ENCODE peak calls at places on chromosomes 7 and 10, in seven cellular contexts. L is adrenal gland; D is neural progenitor cell; J is CD8-positive, alpha-beta T cell; I is PC-3; C is SJSA1; E is psoas muscle. Q is an unnamed sample.

GRCh38 chr10:102426803-102427287 is 5.5 kb downstream of the CUEDC2 start:
- DNase-seq in L (no peak), D (no peak), J (no peak), I (no peak), C (no peak), E (no peak), Q (no peak)

GRCh38 chr7:5238500-5238899 is 44.2 kb upstream of the SLC29A4 start:
- DNase-seq in L (no peak), D (no peak), J (no peak), I (no peak), C (no peak), E (no peak), Q (no peak)

GRCh38 chr7:107922891-107923290 is 31.9 kb downstream of the DLD start:
- DNase-seq in L (no peak), D (no peak), J (no peak), I (no peak), C (no peak), E (no peak), Q (no peak)

GRCh38 chr7:55019691-55020480 is 1.1 kb downstream of the EGFR start:
- DNase-seq in L (no peak), D (peak; percentile 59), J (no peak), I (peak; percentile 35), C (no peak), E (peak; percentile 69), Q (no peak)

GRCh38 chr10:126977216-126977615 is 72.0 kb downstream of the DOCK1 start:
- DNase-seq in L (no peak), D (no peak), J (no peak), I (no peak), C (no peak), E (no peak), Q (no peak)

GRCh38 chr7:44743750-44744149 is 4.9 kb upstream of the ZMIZ2 start:
- DNase-seq in L (no peak), D (no peak), J (no peak), I (no peak), C (no peak), E (no peak), Q (no peak)

GRCh38 chr7:77727936-77728701 is 31.9 kb downstream of the RSBN1L start:
- DNase-seq in L (no peak), D (peak; percentile 43), J (no peak), I (no peak), C (peak; percentile 55), E (no peak), Q (no peak)

GRCh38 chr7:27520828-27521790 is 141.6 kb downstream of the HIBADH start:
- DNase-seq in L (peak; percentile 76), D (no peak), J (no peak), I (no peak), C (no peak), E (peak; percentile 64), Q (no peak)

DNA sequence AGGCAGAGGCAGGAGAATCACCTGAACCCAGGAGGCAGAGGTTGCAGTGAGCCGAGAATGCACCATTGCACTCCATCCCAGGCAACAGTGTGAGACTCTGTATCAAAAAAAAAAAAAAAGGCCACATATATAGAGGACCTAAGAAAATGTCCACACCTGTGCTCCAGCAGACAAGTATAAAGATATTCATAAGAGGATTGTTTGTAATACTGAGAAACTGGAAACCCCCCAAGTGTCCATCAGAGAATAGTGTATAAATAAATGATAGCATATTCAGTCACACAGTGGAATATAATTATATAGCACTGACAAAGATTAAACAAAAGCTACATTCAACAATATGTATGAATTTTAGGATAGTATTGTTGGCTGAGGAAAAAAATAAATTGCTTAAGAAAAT is 1050.6 kb downstream of the GRM8 start:
- DNase-seq in L (no peak), D (no peak), J (no peak), I (no peak), C (no peak), E (no peak), Q (no peak)
- H3K9me3 ChIP-seq in L (no peaks in the 10 kb centered on the region), D (no peaks in the 10 kb centered on the region), J (no peaks in the 10 kb centered on the region), I (peaks cover 16% of the 10 kb centered on the region), C (no peaks in the 10 kb centered on the region), E (no peaks in the 10 kb centered on the region), Q (no peaks in the 10 kb centered on the region)

GRCh38 chr7:158557441-158557755 is 30.2 kb downstream of the PTPRN2 start:
- DNase-seq in L (no peak), D (no peak), J (no peak), I (no peak), C (no peak), E (no peak), Q (no peak)
- H3K9me3 ChIP-seq in L (no peaks in the 10 kb centered on the region), D (no peaks in the 10 kb centered on the region), J (no peaks in the 10 kb centered on the region), I (no peaks in the 10 kb centered on the region), C (no peaks in the 10 kb centered on the region), E (no peaks in the 10 kb centered on the region), Q (no peaks in the 10 kb centered on the region)

DNA sequence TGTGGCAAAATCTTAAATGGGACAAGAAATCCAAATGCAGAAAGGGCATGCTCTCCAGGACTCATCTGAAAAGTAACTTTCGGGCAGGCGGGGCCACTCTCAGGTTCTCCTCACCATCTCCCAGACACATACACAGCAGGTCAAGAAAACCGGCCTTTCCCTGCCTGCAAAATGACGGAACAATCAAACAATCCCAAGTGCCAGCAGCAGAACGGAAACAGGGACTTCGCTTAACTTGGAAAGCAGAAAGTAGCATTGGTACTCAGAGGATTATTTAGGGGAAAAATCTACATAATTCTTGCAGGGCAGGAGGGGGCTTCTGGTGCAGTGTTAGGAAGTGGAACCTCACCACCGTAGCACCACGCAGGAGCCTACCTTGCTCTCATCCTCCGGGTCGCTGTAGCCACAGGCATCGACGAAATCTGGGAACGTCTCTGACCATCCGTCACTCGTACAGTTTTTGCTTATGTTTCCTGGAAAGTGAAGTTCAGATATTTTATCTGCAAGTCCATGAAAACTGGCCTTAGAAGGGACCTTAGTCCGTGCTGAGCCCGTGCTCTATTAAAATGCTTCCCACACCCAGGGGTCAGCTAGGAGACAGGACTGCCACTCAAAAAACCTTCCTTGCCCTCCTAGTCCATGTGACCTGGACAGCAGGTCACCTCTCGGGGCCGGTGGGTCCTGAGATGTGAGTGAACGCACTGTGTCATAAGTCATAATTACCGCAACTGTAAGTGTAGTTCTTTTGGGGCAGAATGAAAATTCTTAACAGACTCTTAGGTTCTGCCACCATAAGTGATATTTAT is 41.1 kb downstream of the VIPR2 start:
- DNase-seq in L (no peak), D (no peak), J (no peak), I (no peak), C (no peak), E (peak; percentile 3), Q (no peak)
- H3K9me3 ChIP-seq in L (no peaks in the 10 kb centered on the region), D (no peaks in the 10 kb centered on the region), J (no peaks in the 10 kb centered on the region), I (no peaks in the 10 kb centered on the region), C (no peaks in the 10 kb centered on the region), E (no peaks in the 10 kb centered on the region), Q (no peaks in the 10 kb centered on the region)

GRCh38 chr10:31466313-31466712 is 147.3 kb downstream of the ZEB1 start:
- DNase-seq in L (no peak), D (no peak), J (no peak), I (no peak), C (no peak), E (no peak), Q (no peak)
- H3K9me3 ChIP-seq in L (no peaks in the 10 kb centered on the region), D (peaks cover 3% of the 10 kb centered on the region), J (peaks cover 12% of the 10 kb centered on the region), I (no peaks in the 10 kb centered on the region), C (peaks cover 9% of the 10 kb centered on the region), E (peaks cover 20% of the 10 kb centered on the region), Q (peaks cover 36% of the 10 kb centered on the region)

DNA sequence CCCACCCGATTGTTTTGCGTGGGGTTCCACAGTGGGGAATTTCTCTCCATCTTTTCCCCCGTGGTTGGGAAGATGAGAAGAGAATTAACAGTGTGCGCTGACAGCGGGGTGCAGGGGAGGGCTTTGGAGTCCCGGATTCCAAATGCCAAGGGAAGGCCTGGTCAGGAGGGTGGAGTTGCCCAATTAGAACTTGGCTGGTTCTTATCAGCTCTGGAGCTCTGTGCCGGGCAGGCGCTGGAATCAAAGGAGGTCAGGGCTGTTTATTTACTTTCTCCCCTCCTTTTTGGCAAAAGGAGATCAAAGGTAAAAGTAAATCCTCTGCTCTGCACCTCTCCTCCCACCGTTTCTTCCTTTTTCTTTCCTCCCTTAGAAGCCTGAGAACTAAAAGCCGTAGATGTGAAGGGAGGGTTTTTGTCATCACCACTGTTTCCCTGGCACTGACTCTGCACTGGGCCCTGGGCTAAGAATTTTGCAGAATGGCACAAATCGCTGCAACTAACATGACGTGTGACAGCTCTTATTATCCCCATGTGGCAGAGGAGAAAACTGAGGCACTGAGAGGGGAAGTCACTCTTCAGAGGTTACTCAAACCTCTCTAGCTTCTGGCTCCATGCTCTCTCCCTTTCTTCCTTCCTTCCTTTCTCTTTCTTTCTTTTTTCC is 95.2 kb upstream of the ZNF716 start:
- DNase-seq in L (peak; percentile 89), D (no peak), J (no peak), I (no peak), C (no peak), E (no peak), Q (no peak)
- H3K9me3 ChIP-seq in L (no peaks in the 10 kb centered on the region), D (peaks cover 11% of the 10 kb centered on the region), J (no peaks in the 10 kb centered on the region), I (peaks cover 8% of the 10 kb centered on the region), C (no peaks in the 10 kb centered on the region), E (no peaks in the 10 kb centered on the region), Q (peaks cover 20% of the 10 kb centered on the region)

GRCh38 chr7:158052381-158053095 is 535.1 kb downstream of the PTPRN2 start:
- DNase-seq in L (no peak), D (no peak), J (no peak), I (no peak), C (no peak), E (no peak), Q (no peak)

GRCh38 chr7:158055726-158056510 is 531.7 kb downstream of the PTPRN2 start:
- DNase-seq in L (no peak), D (no peak), J (no peak), I (no peak), C (no peak), E (no peak), Q (no peak)

GRCh38 chr7:158053516-158053915 is 534.1 kb downstream of the PTPRN2 start:
- DNase-seq in L (no peak), D (no peak), J (no peak), I (no peak), C (no peak), E (no peak), Q (no peak)

GRCh38 chr7:158054611-158055010 is 533.0 kb downstream of the PTPRN2 start:
- DNase-seq in L (no peak), D (no peak), J (no peak), I (no peak), C (no peak), E (no peak), Q (no peak)

DNA sequence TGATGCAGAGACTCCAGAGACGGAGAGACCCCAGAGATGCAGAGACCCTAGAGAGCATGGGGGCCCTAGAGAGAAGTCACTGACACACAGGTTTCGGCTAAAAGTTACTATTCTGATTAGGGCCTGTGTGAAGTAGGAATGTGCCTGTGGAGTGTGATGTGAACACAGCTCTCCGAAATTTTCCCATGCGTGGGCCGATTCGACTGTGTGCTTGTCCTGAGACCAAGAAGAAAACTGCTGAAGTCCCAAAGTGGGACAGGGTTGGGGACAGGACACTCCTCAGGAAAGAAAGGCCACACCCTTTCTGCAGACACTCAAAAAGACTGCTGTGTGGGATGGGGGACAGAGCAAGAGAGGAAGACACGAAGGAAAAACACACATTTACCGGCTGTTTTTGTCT is 533.5 kb downstream of the PTPRN2 start:
- DNase-seq in L (no peak), D (no peak), J (no peak), I (no peak), C (no peak), E (no peak), Q (no peak)
- H3K9me3 ChIP-seq in L (no peaks in the 10 kb centered on the region), D (no peaks in the 10 kb centered on the region), J (no peaks in the 10 kb centered on the region), I (no peaks in the 10 kb centered on the region), C (peaks cover 2% of the 10 kb centered on the region), E (no peaks in the 10 kb centered on the region), Q (no peaks in the 10 kb centered on the region)

GRCh38 chr10:111338035-111338434 is 261.2 kb downstream of the ADRA2A start:
- DNase-seq in L (no peak), D (no peak), J (no peak), I (no peak), C (no peak), E (no peak), Q (no peak)

GRCh38 chr10:111335826-111336225 is 259.0 kb downstream of the ADRA2A start:
- DNase-seq in L (no peak), D (no peak), J (no peak), I (no peak), C (no peak), E (no peak), Q (no peak)

GRCh38 chr10:111338798-111339197 is 262.0 kb downstream of the ADRA2A start:
- DNase-seq in L (no peak), D (no peak), J (no peak), I (no peak), C (no peak), E (no peak), Q (no peak)
- H3K9me3 ChIP-seq in L (no peaks in the 10 kb centered on the region), D (no peaks in the 10 kb centered on the region), J (peaks cover 3% of the 10 kb centered on the region), I (no peaks in the 10 kb centered on the region), C (peaks cover under 1% of the 10 kb centered on the region), E (no peaks in the 10 kb centered on the region), Q (peaks cover 7% of the 10 kb centered on the region)